ENCODE peak calls at places on chromosomes 13 and 19, in five cellular contexts. One of them, this sample, is unnamed.

GRCh38 chr13:42211704-42212103 is 60.2 kb upstream of the AKAP11 start:
- DNase-seq in IMR-90: peak; percentile 64
- DNase-seq in sigmoid colon: no peak
- DNase-seq in K562: no peak
- DNase-seq in A549: no peak
- DNase-seq in this sample: no peak

GRCh38 chr13:73894995-73895571 is 239.1 kb downstream of the KLF12 start:
- DNase-seq in IMR-90: no peak
- DNase-seq in sigmoid colon: no peak
- DNase-seq in K562: no peak
- DNase-seq in A549: no peak
- DNase-seq in this sample: no peak

GRCh38 chr13:112145221-112146072 is 78.5 kb downstream of the SOX1 start:
- DNase-seq in IMR-90: no peak
- DNase-seq in sigmoid colon: no peak
- DNase-seq in K562: no peak
- DNase-seq in A549: no peak
- DNase-seq in this sample: no peak

GRCh38 chr19:46133101-46133627 is 8.7 kb upstream of the IGFL3 start:
- DNase-seq in IMR-90: peak; percentile 97
- DNase-seq in sigmoid colon: no peak
- DNase-seq in K562: peak; percentile 2
- DNase-seq in A549: no peak
- DNase-seq in this sample: no peak

GRCh38 chr19:58544591-58545285 is 874 bp downstream of the TRIM28 start:
- DNase-seq in IMR-90: peak; percentile 47
- DNase-seq in sigmoid colon: peak; percentile 69
- DNase-seq in K562: peak; percentile 79
- DNase-seq in A549: peak; percentile 75
- DNase-seq in this sample: no peak

GRCh38 chr13:110329258-110329657 is 22.2 kb downstream of the COL4A2 start:
- DNase-seq in IMR-90: no peak
- DNase-seq in sigmoid colon: peak; percentile 52
- DNase-seq in K562: no peak
- DNase-seq in A549: no peak
- DNase-seq in this sample: no peak

GRCh38 chr13:27372896-27373295 is 51.5 kb upstream of the GTF3A start:
- DNase-seq in IMR-90: peak; percentile 16
- DNase-seq in sigmoid colon: no peak
- DNase-seq in K562: no peak
- DNase-seq in A549: no peak
- DNase-seq in this sample: peak; percentile 73

GRCh38 chr19:11416346-11417052 is 2.6 kb downstream of the RGL3 start:
- DNase-seq in IMR-90: no peak
- DNase-seq in sigmoid colon: no peak
- DNase-seq in K562: no peak
- DNase-seq in A549: no peak
- DNase-seq in this sample: no peak

GRCh38 chr19:13956365-13956744 is 4.0 kb downstream of the DCAF15 start:
- DNase-seq in IMR-90: no peak
- DNase-seq in sigmoid colon: no peak
- DNase-seq in K562: no peak
- DNase-seq in A549: no peak
- DNase-seq in this sample: no peak

GRCh38 chr19:32232449-32232848 is 113.0 kb upstream of the ZNF507 start:
- DNase-seq in IMR-90: no peak
- DNase-seq in sigmoid colon: no peak
- DNase-seq in K562: no peak
- DNase-seq in A549: no peak
- DNase-seq in this sample: no peak

GRCh38 chr13:21175656-21176194 is 627 bp downstream of the SKA3 start:
- DNase-seq in IMR-90: peak; percentile 28
- DNase-seq in sigmoid colon: no peak
- DNase-seq in K562: peak; percentile 15
- DNase-seq in A549: no peak
- DNase-seq in this sample: no peak

GRCh38 chr19:12881172-12881808 is at the start of gene DNASE2:
- DNase-seq in IMR-90: peak; percentile 87
- DNase-seq in sigmoid colon: peak; percentile 99
- DNase-seq in K562: peak; percentile 97
- DNase-seq in A549: peak; percentile 93
- DNase-seq in this sample: peak; percentile 90

GRCh38 chr19:12884202-12884601 is 2.8 kb downstream of the KLF1 start:
- DNase-seq in IMR-90: no peak
- DNase-seq in sigmoid colon: no peak
- DNase-seq in K562: no peak
- DNase-seq in A549: no peak
- DNase-seq in this sample: no peak

GRCh38 chr19:12884627-12884925 is 2.4 kb downstream of the KLF1 start:
- DNase-seq in IMR-90: no peak
- DNase-seq in sigmoid colon: no peak
- DNase-seq in K562: no peak
- DNase-seq in A549: no peak
- DNase-seq in this sample: no peak

GRCh38 chr19:12880551-12881171 is 588 bp downstream of the DNASE2 start:
- DNase-seq in IMR-90: peak; percentile 6
- DNase-seq in sigmoid colon: peak; percentile 77
- DNase-seq in K562: no peak
- DNase-seq in A549: no peak
- DNase-seq in this sample: no peak

DNA sequence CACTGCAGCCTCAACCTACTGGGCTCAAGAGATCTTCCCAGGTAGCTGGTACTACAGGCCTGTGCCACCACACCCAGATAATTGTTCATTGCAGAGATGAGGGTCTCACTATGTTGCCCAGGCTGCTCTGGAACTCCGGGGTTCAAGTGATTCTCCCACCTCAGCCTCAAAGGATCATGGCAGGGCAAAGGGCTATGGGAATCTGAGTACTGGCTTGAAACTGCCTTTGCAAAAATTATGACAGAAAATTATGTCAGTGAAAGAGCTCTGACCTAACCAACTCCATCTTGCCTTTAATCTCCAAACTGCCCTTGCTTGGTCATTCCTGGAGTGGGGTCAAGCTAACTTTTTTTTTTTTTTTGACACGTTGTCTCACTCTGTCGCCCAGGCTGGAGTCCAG is 1.3 kb upstream of the DNASE2 start:
- DNase-seq in IMR-90: no peak
- DNase-seq in sigmoid colon: no peak
- DNase-seq in K562: no peak
- DNase-seq in A549: no peak
- DNase-seq in this sample: no peak
- TF ChIP-seq POLR2A in IMR-90: no peak
- TF ChIP-seq POLR2A in sigmoid colon: no peak
- TF ChIP-seq POLR2A in K562: no peak
- TF ChIP-seq POLR2A in A549: no peak
- TF ChIP-seq POLR2A in this sample: no peak

DNA sequence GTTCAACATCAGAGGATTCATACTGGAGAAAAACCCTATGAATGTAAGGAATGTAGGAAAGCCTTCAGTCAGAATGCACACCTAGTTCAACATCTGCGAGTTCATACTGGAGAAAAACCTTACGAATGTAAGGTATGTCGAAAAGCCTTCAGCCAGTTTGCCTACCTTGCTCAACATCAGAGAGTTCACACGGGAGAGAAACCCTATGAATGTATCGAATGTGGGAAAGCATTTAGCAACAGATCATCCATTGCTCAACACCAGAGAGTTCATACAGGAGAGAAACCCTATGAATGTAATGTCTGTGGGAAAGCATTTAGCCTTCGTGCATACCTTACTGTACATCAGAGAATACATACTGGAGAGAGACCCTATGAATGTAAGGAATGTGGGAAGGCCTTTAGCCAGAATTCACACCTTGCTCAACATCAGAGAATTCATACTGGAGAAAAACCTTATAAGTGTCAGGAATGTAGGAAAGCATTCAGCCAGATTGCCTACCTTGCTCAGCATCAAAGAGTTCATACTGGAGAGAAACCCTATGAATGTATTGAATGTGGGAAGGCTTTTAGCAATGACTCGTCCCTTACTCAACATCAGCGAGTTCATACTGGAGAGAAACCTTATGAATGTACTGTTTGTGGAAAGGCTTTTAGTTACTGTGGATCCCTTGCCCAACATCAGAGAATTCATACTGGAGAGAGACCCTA is 15.4 kb downstream of the ZNF570 start:
- DNase-seq in IMR-90: no peak
- DNase-seq in sigmoid colon: no peak
- DNase-seq in K562: no peak
- DNase-seq in A549: no peak
- DNase-seq in this sample: no peak
- H3K9me3 ChIP-seq in IMR-90: peaks cover 56% of the 10 kb centered on the region
- H3K9me3 ChIP-seq in sigmoid colon: peaks cover 77% of the 10 kb centered on the region
- H3K9me3 ChIP-seq in K562: no peaks in the 10 kb centered on the region
- H3K9me3 ChIP-seq in A549: peaks cover 99% of the 10 kb centered on the region
- H3K9me3 ChIP-seq in this sample: no peaks in the 10 kb centered on the region

DNA sequence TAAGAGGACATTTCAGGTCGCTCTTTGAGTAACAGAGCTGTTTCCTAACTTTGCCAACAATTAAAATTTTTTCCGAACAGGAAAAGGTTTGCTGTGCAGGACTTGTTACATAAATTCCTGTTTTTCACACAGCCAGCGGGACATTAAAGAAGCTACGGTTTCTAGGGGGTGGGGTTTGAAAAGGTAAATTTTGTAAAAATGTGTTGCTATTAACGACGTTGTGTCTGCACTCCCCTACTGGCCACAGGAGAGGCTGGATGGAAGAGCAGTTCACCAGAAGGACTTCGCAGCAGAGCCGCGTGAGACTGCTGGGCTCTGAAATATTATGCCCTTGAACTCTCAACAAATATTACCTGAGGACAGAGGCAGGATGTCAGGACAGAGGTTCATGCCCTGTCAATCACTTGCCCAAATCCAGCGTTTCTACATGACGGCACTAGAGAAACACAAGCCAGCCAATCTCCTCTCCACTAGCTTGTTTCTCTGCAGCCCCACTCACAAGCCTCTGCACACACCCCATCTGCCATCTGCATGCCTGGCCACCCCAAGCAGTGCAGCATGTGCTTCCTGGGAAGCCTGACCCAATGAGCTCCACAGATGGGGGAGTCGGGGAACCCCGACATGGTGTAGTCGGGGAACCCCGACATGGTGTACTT is 102.0 kb downstream of the FOXO1 start:
- DNase-seq in IMR-90: no peak
- DNase-seq in sigmoid colon: no peak
- DNase-seq in K562: no peak
- DNase-seq in A549: no peak
- DNase-seq in this sample: no peak
- TF ChIP-seq CTCF in IMR-90: no peak
- TF ChIP-seq CTCF in sigmoid colon: no peak
- TF ChIP-seq CTCF in K562: no peak
- TF ChIP-seq CTCF in A549: no peak
- TF ChIP-seq CTCF in this sample: no peak

DNA sequence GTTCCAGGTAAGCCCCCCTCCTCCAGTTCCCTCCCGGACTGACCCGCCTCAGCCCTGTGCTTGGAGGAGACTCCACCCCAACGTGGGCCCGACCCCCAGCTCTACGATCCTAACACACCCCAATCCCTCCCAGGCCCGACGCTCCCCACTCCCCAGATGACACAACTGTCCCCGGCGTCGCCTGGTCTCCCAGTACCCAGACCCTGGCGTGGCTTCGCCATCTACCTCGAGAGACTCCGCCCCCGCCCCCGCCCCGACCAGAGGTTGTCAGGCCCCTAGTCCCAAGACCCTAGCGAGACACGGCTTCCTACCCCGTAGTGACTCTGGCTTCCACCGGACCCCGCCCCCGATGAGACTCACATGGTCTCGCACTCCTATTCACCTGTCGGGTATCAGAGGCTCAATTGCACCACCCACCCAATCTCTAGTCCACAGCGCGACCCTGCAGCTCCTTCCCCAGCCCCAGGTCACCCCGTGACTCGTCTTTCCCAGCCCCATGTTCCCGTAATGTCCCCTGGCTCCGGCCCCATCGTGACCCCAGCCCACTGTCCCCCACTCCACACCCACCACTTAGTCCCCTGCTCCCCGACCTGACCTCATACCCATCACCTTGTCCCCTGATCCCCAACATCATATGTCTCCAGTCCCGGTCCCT is 2.9 kb downstream of the CD37 start:
- DNase-seq in IMR-90: no peak
- DNase-seq in sigmoid colon: no peak
- DNase-seq in K562: no peak
- DNase-seq in A549: no peak
- DNase-seq in this sample: no peak
- TF ChIP-seq POLR2A in IMR-90: no peak
- TF ChIP-seq POLR2A in sigmoid colon: no peak
- TF ChIP-seq POLR2A in K562: no peak
- TF ChIP-seq POLR2A in A549: no peak
- TF ChIP-seq POLR2A in this sample: no peak

DNA sequence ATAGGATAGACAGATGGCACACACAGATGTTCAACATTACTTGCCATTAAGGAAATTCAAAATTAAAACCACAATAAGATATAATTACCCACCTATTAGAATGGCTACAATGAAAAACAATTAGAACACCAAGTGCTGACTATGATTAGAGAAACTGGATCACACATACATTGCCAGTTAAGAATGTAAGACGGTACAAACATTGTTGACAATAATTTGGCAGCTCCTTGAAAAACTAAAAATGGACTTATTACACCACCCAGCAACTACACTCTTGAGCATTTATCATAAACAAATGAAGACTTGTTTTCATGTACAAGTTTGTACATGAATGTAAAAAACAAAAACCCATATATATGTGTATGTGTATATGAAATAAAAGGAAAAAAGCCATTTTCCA is 13.7 kb downstream of the ZNF461 start:
- DNase-seq in IMR-90: no peak
- DNase-seq in sigmoid colon: no peak
- DNase-seq in K562: no peak
- DNase-seq in A549: no peak
- DNase-seq in this sample: no peak
- H3K9me3 ChIP-seq in IMR-90: peaks cover 33% of the 10 kb centered on the region
- H3K9me3 ChIP-seq in sigmoid colon: peaks cover 50% of the 10 kb centered on the region
- H3K9me3 ChIP-seq in K562: no peaks in the 10 kb centered on the region
- H3K9me3 ChIP-seq in A549: peaks cover 97% of the 10 kb centered on the region
- H3K9me3 ChIP-seq in this sample: peaks cover 23% of the 10 kb centered on the region

This sample was measured in Peyer's patch.